ENCODE peak calls at places on chromosome 21, in five cellular contexts. D is esophagus squamous epithelium, B is pancreas, U is GM06990, J is GM23248. C is an unnamed sample.

GRCh38 chr21:16307256-16307655 is 577.5 kb downstream of the USP25 start:
- DNase-seq in D (no peak), B (no peak), U (no peak), J (no peak), C (no peak)

GRCh38 chr21:34644815-34645214 is 24.0 kb upstream of the CLIC6 start:
- DNase-seq in D (no peak), B (no peak), U (no peak), J (no peak), C (no peak)

GRCh38 chr21:31108969-31109368 is 70.7 kb upstream of the KRTAP19-8 start:
- DNase-seq in D (no peak), B (no peak), U (no peak), J (peak; percentile 42), C (no peak)

GRCh38 chr21:35254006-35254751 is 205.1 kb upstream of the RUNX1 start:
- DNase-seq in D (no peak), B (no peak), U (no peak), J (peak; percentile 83), C (no peak)

GRCh38 chr21:29947119-29947518 is 7.3 kb upstream of the GRIK1 start:
- DNase-seq in D (no peak), B (no peak), U (no peak), J (no peak), C (no peak)

GRCh38 chr21:39097335-39097861 is 85.9 kb downstream of the PSMG1 start:
- DNase-seq in D (no peak), B (peak; percentile 38), U (no peak), J (no peak), C (no peak)

GRCh38 chr21:32413697-32414578 is 1.4 kb downstream of the EVA1C start:
- DNase-seq in D (no peak), B (no peak), U (no peak), J (peak; percentile 37), C (no peak)

GRCh38 chr21:34946385-34947121 is 102.5 kb downstream of the RUNX1 start:
- DNase-seq in D (no peak), B (no peak), U (no peak), J (no peak), C (no peak)

GRCh38 chr21:29441651-29442050 is 142.9 kb downstream of the BACH1 start:
- DNase-seq in D (no peak), B (no peak), U (no peak), J (peak; percentile 52), C (no peak)

GRCh38 chr21:42850866-42851391 is 28.4 kb downstream of the WDR4 start:
- DNase-seq in D (no peak), B (no peak), U (no peak), J (peak; percentile 32), C (no peak)

GRCh38 chr21:33202464-33203363 is 27.0 kb upstream of the IFNAR2 start:
- DNase-seq in D (no peak), B (no peak), U (no peak), J (no peak), C (no peak)

GRCh38 chr21:27795418-27795817 is 828.5 kb upstream of the ADAMTS5 start:
- DNase-seq in D (no peak), B (no peak), U (no peak), J (no peak), C (no peak)

GRCh38 chr21:34589511-34590282 is 25.2 kb downstream of the RCAN1 start:
- DNase-seq in D (no peak), B (peak; percentile 80), U (no peak), J (no peak), C (no peak)

GRCh38 chr21:35922618-35923017 is 137.7 kb downstream of the SETD4 start:
- DNase-seq in D (no peak), B (no peak), U (no peak), J (peak; percentile 49), C (no peak)

GRCh38 chr21:35324372-35325220 is 275.5 kb upstream of the RUNX1 start:
- DNase-seq in D (no peak), B (no peak), U (no peak), J (peak; percentile 90), C (no peak)

GRCh38 chr21:39009587-39010225 is 173.5 kb downstream of the PSMG1 start:
- DNase-seq in D (no peak), B (no peak), U (no peak), J (no peak), C (no peak)

GRCh38 chr21:15062566-15062965 is 2.2 kb downstream of the NRIP1 start:
- DNase-seq in D (no peak), B (no peak), U (no peak), J (peak; percentile 26), C (no peak)

GRCh38 chr21:16117851-16118592 is 388.2 kb downstream of the USP25 start:
- DNase-seq in D (no peak), B (no peak), U (no peak), J (peak; percentile 89), C (no peak)

GRCh38 chr21:38668501-38668900 is 137.2 kb upstream of the ETS2 start:
- DNase-seq in D (no peak), B (no peak), U (no peak), J (no peak), C (no peak)

GRCh38 chr21:17386498-17386897 is 126.3 kb upstream of the CXADR start:
- DNase-seq in D (no peak), B (no peak), U (no peak), J (no peak), C (no peak)

GRCh38 chr21:35696644-35697043 is 363.7 kb downstream of the SETD4 start:
- DNase-seq in D (no peak), B (no peak), U (no peak), J (no peak), C (no peak)

GRCh38 chr21:35924714-35925301 is 135.5 kb downstream of the SETD4 start:
- DNase-seq in D (no peak), B (no peak), U (no peak), J (peak; percentile 72), C (peak; percentile 1)

GRCh38 chr21:28215214-28215954 is 777.3 kb downstream of the LTN1 start:
- DNase-seq in D (no peak), B (no peak), U (no peak), J (peak; percentile 88), C (no peak)

GRCh38 chr21:31442339-31442738 is 98.3 kb upstream of the TIAM1 start:
- DNase-seq in D (no peak), B (no peak), U (no peak), J (no peak), C (no peak)

GRCh38 chr21:43328171-43328570 is 98.8 kb downstream of the SIK1 start:
- DNase-seq in D (no peak), B (no peak), U (no peak), J (no peak), C (no peak)

GRCh38 chr21:28229811-28230210 is 762.9 kb downstream of the LTN1 start:
- DNase-seq in D (no peak), B (no peak), U (no peak), J (peak; percentile 88), C (no peak)

GRCh38 chr21:17690078-17690494 is 77.4 kb upstream of the BTG3 start:
- DNase-seq in D (no peak), B (no peak), U (no peak), J (no peak), C (no peak)

GRCh38 chr21:14523234-14523633 is 22.9 kb downstream of the SAMSN1 start:
- DNase-seq in D (no peak), B (no peak), U (no peak), J (no peak), C (peak; percentile 61)

GRCh38 chr21:21003701-21004100 is 5.5 kb downstream of the NCAM2 start:
- DNase-seq in D (no peak), B (no peak), U (no peak), J (peak; percentile 57), C (no peak)

GRCh38 chr21:32094792-32095191 is 184.1 kb downstream of the MIS18A start:
- DNase-seq in D (no peak), B (no peak), U (no peak), J (peak; percentile 62), C (no peak)

GRCh38 chr21:9730866-9731265 is 790.5 kb upstream of the TPTE start:
- DNase-seq in D (no peak), B (no peak), U (no peak), J (no peak), C (no peak)

GRCh38 chr21:23534833-23535232 is 2072.4 kb downstream of the MRPL39 start:
- DNase-seq in D (no peak), B (no peak), U (no peak), J (no peak), C (no peak)
- H3K36me3 ChIP-seq in D (no peaks in the 10 kb centered on the region), B (no peaks in the 10 kb centered on the region), U (no peaks in the 10 kb centered on the region), J (no peaks in the 10 kb centered on the region), C (no peaks in the 10 kb centered on the region)

GRCh38 chr21:44505673-44506278 is 34.2 kb downstream of the KRTAP10-1 start:
- DNase-seq in D (no peak), B (no peak), U (no peak), J (no peak), C (no peak)
- H3K27me3 ChIP-seq in D (no peaks in the 10 kb centered on the region), B (no peaks in the 10 kb centered on the region), U (no peaks in the 10 kb centered on the region), J (peaks cover 13% of the 10 kb centered on the region), C (no peaks in the 10 kb centered on the region)

DNA sequence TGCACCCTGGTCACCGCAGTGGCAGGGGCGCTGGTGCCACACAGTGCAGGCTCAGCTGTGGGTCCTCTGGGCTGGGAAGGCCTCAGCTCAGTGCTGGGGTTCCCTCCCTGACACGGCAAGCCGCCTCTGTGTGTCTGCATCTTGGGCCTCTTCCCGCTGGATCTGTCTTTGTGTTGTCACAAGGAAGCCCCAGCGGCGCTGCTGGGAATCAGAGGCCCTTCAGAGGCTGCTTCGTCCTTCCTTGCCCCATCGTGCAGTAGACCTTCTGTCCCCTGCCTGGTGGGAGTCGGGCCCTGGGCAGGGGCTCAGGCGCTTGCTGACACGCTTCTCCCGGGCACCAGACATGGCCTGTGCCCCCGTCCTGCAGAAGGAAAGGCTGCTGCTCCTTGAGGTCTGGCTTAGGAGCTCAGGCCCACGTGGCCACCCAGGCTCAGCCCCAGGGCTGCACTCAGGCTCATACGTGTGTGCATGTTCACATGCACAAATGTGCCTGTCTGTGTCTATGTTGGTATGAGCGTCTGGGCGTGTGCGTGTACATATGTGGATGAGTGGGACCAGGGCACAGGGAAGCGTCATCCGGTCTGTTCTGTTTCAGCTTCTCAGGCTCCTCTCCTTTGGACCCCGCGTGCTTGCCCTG is 24.3 kb upstream of the DIP2A start:
- DNase-seq in D (no peak), B (no peak), U (no peak), J (no peak), C (no peak)
- H3K36me3 ChIP-seq in D (peaks cover 37% of the 10 kb centered on the region), B (peaks cover 6% of the 10 kb centered on the region), U (peaks cover 38% of the 10 kb centered on the region), J (peaks cover 12% of the 10 kb centered on the region), C (peaks cover 54% of the 10 kb centered on the region)

GRCh38 chr21:41769933-41770332 is 3.1 kb upstream of the RIPK4 start:
- DNase-seq in D (no peak), B (no peak), U (no peak), J (no peak), C (no peak)
- H3K27me3 ChIP-seq in D (no peaks in the 10 kb centered on the region), B (no peaks in the 10 kb centered on the region), U (peaks cover 2% of the 10 kb centered on the region), J (peaks cover 10% of the 10 kb centered on the region), C (peaks cover 22% of the 10 kb centered on the region)

C was measured in CD4-positive, CD25-positive, alpha-beta regulatory T cell.